ENCODE peak calls at places on chromosomes 11 and 22, in ten cellular contexts. H, O, N, A, Y, Q, T, D, E and C are unnamed samples.

GRCh38 chr11:16750417-16750816 is 12.0 kb downstream of the C11orf58 start:
- DNase-seq in Y (no peak), D (no peak), H (no peak), N (no peak), Q (no peak), T (no peak), E (no peak), O (no peak), A (no peak), C (no peak)

GRCh38 chr11:126637800-126638175 is 282.3 kb downstream of the ST3GAL4 start:
- DNase-seq in H (no peak), E (no peak), A (no peak), O (no peak), Q (no peak), T (no peak), Y (peak; percentile 97), D (no peak), N (no peak), C (no peak)

GRCh38 chr11:8605956-8606355 is 11.9 kb upstream of the STK33 start:
- DNase-seq in E (no peak), H (no peak), A (no peak), O (no peak), T (no peak), Q (no peak), N (no peak), Y (peak; percentile 40), D (no peak), C (no peak)

GRCh38 chr11:47143322-47143721 is 33.4 kb downstream of the ARFGAP2 start:
- DNase-seq in E (no peak), Y (peak; percentile 79), Q (no peak), N (no peak), A (no peak), H (no peak), D (no peak), T (no peak), O (no peak), C (no peak)

GRCh38 chr11:102610198-102610597 is 14.9 kb downstream of the MMP20 start:
- DNase-seq in E (no peak), O (no peak), N (no peak), D (no peak), Y (no peak), A (no peak), T (no peak), H (no peak), Q (no peak), C (no peak)

GRCh38 chr22:45709866-45710265 is 38.2 kb downstream of the ATXN10 start:
- DNase-seq in A (no peak), Q (no peak), E (no peak), H (no peak), T (no peak), Y (peak; percentile 74), D (no peak), N (no peak), O (no peak), C (no peak)

GRCh38 chr22:23163665-23164064 is 16.6 kb upstream of the BCR start:
- DNase-seq in T (no peak), O (no peak), N (peak; percentile 64), E (no peak), A (no peak), Q (no peak), D (no peak), Y (no peak), H (peak; percentile 92), C (no peak)

GRCh38 chr22:29782061-29782845 is 15.1 kb downstream of the UQCR10 start:
- DNase-seq in Y (peak; percentile 59), A (no peak), T (peak; percentile 90), O (no peak), D (no peak), Q (no peak), H (peak; percentile 47), E (no peak), N (peak; percentile 74), C (no peak)

GRCh38 chr11:94740083-94740974 is 27.8 kb upstream of the AMOTL1 start:
- DNase-seq in H (peak; percentile 48), Q (no peak), E (peak; percentile 42), O (peak; percentile 54), A (no peak), N (peak; percentile 24), D (no peak), T (peak; percentile 23), Y (no peak), C (no peak)

GRCh38 chr11:4125141-4125540 is 30.5 kb downstream of the RRM1 start:
- DNase-seq in Y (no peak), E (no peak), Q (no peak), O (no peak), N (no peak), A (no peak), H (no peak), T (no peak), D (no peak), C (no peak)

GRCh38 chr11:44434191-44434590 is 124.3 kb upstream of the ALX4 start:
- DNase-seq in T (no peak), O (no peak), E (no peak), N (no peak), D (no peak), H (no peak), Y (no peak), Q (no peak), A (no peak), C (no peak)

GRCh38 chr22:19706661-19707151 is 7.6 kb upstream of the SEPTIN5 start:
- DNase-seq in N (no peak), H (no peak), A (no peak), Y (no peak), E (no peak), Q (peak; percentile 35), D (no peak), O (no peak), T (no peak), C (no peak)

GRCh38 chr11:72669527-72669926 is 4.7 kb downstream of the PDE2A start:
- DNase-seq in N (no peak), D (no peak), H (no peak), E (no peak), Q (no peak), A (no peak), O (no peak), Y (no peak), T (no peak), C (no peak)

GRCh38 chr11:60899977-60900376 is 6.4 kb downstream of the PRPF19 start:
- DNase-seq in T (no peak), Y (no peak), N (no peak), A (no peak), E (no peak), O (no peak), Q (no peak), H (no peak), D (no peak), C (no peak)

GRCh38 chr22:49966716-49967332 is 6.3 kb downstream of the PIM3 start:
- DNase-seq in A (peak; percentile 68), H (no peak), Q (no peak), N (peak; percentile 51), E (peak; percentile 32), T (peak; percentile 38), Y (no peak), D (no peak), O (peak; percentile 8), C (no peak)

GRCh38 chr11:43708776-43709175 is 28.2 kb downstream of the HSD17B12 start:
- DNase-seq in D (no peak), Y (no peak), E (no peak), H (no peak), O (no peak), Q (no peak), T (no peak), N (no peak), A (no peak), C (no peak)

GRCh38 chr11:62445314-62445740 is 26.5 kb downstream of the SCGB1A1 start:
- DNase-seq in E (no peak), Q (no peak), H (peak; percentile 29), D (no peak), T (no peak), A (no peak), N (peak; percentile 56), Y (peak; percentile 64), O (no peak), C (no peak)

GRCh38 chr22:47776329-47776728 is 1013.9 kb downstream of the TBC1D22A start:
- DNase-seq in D (no peak), E (peak; percentile 75), H (no peak), Y (no peak), A (no peak), Q (no peak), N (no peak), T (no peak), O (no peak), C (no peak)

GRCh38 chr11:134537941-134538340 is 125.9 kb upstream of the B3GAT1 start:
- DNase-seq in O (no peak), H (no peak), A (no peak), Q (no peak), D (no peak), Y (no peak), E (peak; percentile 20), N (no peak), T (peak; percentile 1), C (no peak)

GRCh38 chr11:64455436-64456261 is 96.7 kb downstream of the RPS6KA4 start:
- DNase-seq in H (no peak), N (no peak), A (no peak), O (no peak), Q (no peak), Y (no peak), T (no peak), E (no peak), D (no peak), C (no peak)

GRCh38 chr11:62054484-62055121 is 69.2 kb upstream of the INCENP start:
- DNase-seq in T (peak; percentile 48), A (no peak), Y (no peak), Q (no peak), N (peak; percentile 72), O (no peak), E (peak; percentile 47), H (no peak), D (no peak), C (peak; percentile 80)

GRCh38 chr11:108870373-108871020 is 205.6 kb downstream of the DDX10 start:
- DNase-seq in N (no peak), Y (peak; percentile 90), T (no peak), E (no peak), Q (no peak), H (no peak), A (no peak), D (no peak), O (no peak), C (no peak)

GRCh38 chr22:21020802-21021429 is 6.0 kb downstream of the P2RX6 start:
- DNase-seq in H (no peak), E (peak; percentile 74), D (no peak), N (no peak), Q (no peak), Y (no peak), A (no peak), T (no peak), O (no peak), C (peak; percentile 75)

GRCh38 chr11:85787809-85788805 is 22.8 kb downstream of the SYTL2 start:
- DNase-seq in A (no peak), Q (no peak), E (no peak), N (peak; percentile 54), H (no peak), O (no peak), T (no peak), D (no peak), Y (no peak), C (no peak)

GRCh38 chr11:134951305-134951700 is 539.3 kb upstream of the B3GAT1 start:
- DNase-seq in O (no peak), A (no peak), Q (no peak), H (no peak), Y (peak; percentile 71), N (no peak), T (no peak), D (no peak), E (no peak), C (no peak)

GRCh38 chr11:64802370-64803162 is 448 bp downstream of the MAP4K2 start:
- DNase-seq in E (no peak), T (no peak), O (no peak), Y (no peak), N (peak; percentile 32), H (no peak), D (no peak), Q (no peak), A (peak; percentile 71), C (no peak)

GRCh38 chr22:37549704-37550059 is 10.6 kb upstream of the CDC42EP1 start:
- DNase-seq in T (peak; percentile 86), O (no peak), D (no peak), E (no peak), Y (peak; percentile 60), Q (no peak), H (peak; percentile 11), A (no peak), N (no peak), C (peak; percentile 14)

GRCh38 chr11:83070878-83071640 is 638 bp downstream of the RAB30 start:
- DNase-seq in O (no peak), D (no peak), Y (no peak), A (peak; percentile 66), N (peak; percentile 49), E (no peak), H (no peak), T (peak; percentile 50), Q (no peak), C (no peak)